ENCODE peak calls at places on chromosomes 6 and 20, in five cellular contexts. C is foreskin fibroblast, T is A549, Z is heart right ventricle, S is AG09309. E is an unnamed sample.

GRCh38 chr6:27293436-27294152 is 18.5 kb downstream of the POM121L2 start:
- DNase-seq in Z (no peak), C (peak; percentile 84), S (no peak), T (peak; percentile 72), E (peak; percentile 47)

GRCh38 chr20:32960849-32961731 is 43.1 kb downstream of the SUN5 start:
- DNase-seq in Z (no peak), C (no peak), S (no peak), T (no peak), E (no peak)

GRCh38 chr6:7042654-7043545 is 64.9 kb upstream of the RREB1 start:
- DNase-seq in S (no peak), Z (no peak), C (peak; percentile 20), T (no peak), E (no peak)

GRCh38 chr20:32163951-32164350 is 43.6 kb downstream of the PLAGL2 start:
- DNase-seq in C (no peak), Z (no peak), S (no peak), T (no peak), E (no peak)

GRCh38 chr20:62723351-62723750 is 14.7 kb downstream of the NTSR1 start:
- DNase-seq in Z (no peak), S (no peak), C (no peak), T (no peak), E (no peak)

GRCh38 chr6:37868447-37868825 is 48.9 kb downstream of the ZFAND3 start:
- DNase-seq in S (peak; percentile 54), T (no peak), C (no peak), Z (no peak), E (peak; percentile 82)

GRCh38 chr6:168162366-168162765 is 83.4 kb upstream of the FRMD1 start:
- DNase-seq in Z (no peak), C (no peak), S (no peak), T (no peak), E (no peak)

GRCh38 chr20:48638546-48638945 is 189.3 kb downstream of the PREX1 start:
- DNase-seq in Z (no peak), T (peak; percentile 18), S (no peak), C (peak; percentile 65), E (peak; percentile 44)

GRCh38 chr20:51337126-51337805 is 205.3 kb downstream of the NFATC2 start:
- DNase-seq in Z (no peak), S (no peak), C (no peak), T (no peak), E (no peak)

GRCh38 chr6:162053084-162053483 is 674.5 kb downstream of the PRKN start:
- DNase-seq in Z (no peak), C (no peak), S (no peak), T (no peak), E (no peak)

GRCh38 chr20:63098195-63098810 is 91.5 kb upstream of the BHLHE23 start:
- DNase-seq in C (no peak), T (no peak), S (no peak), Z (no peak), E (no peak)

GRCh38 chr6:125888989-125889656 is 67.4 kb upstream of the HINT3 start:
- DNase-seq in T (peak; percentile 61), Z (no peak), S (no peak), C (peak; percentile 44), E (peak; percentile 12)

GRCh38 chr6:113120214-113120576 is 737.0 kb upstream of the MARCKS start:
- DNase-seq in Z (no peak), T (peak; percentile 70), S (peak; percentile 99), C (peak; percentile 90), E (peak; percentile 98)

GRCh38 chr20:12823742-12824141 is 185.0 kb upstream of the SPTLC3 start:
- DNase-seq in Z (no peak), S (no peak), T (no peak), C (no peak), E (no peak)

GRCh38 chr6:51959744-51960383 is 127.5 kb downstream of the PKHD1 start:
- DNase-seq in C (peak; percentile 41), S (peak; percentile 13), T (peak; percentile 62), Z (peak; percentile 31), E (peak; percentile 59)

GRCh38 chr6:99186417-99186816 is 163.1 kb downstream of the FAXC start:
- DNase-seq in Z (no peak), C (no peak), T (no peak), S (no peak), E (no peak)

GRCh38 chr20:59148713-59149493 is 14.7 kb upstream of the ZNF831 start:
- DNase-seq in Z (no peak), S (no peak), C (no peak), T (no peak), E (no peak)

GRCh38 chr6:122736606-122737005 is 42.9 kb upstream of the FABP7 start:
- DNase-seq in S (no peak), Z (no peak), T (no peak), C (no peak), E (no peak)

GRCh38 chr6:17086469-17086868 is 15.4 kb upstream of the STMND1 start:
- DNase-seq in S (peak; percentile 49), C (peak; percentile 87), T (peak; percentile 66), Z (peak; percentile 64), E (peak; percentile 78)

GRCh38 chr6:27867051-27867940 is 44.9 kb downstream of the OR2B2 start:
- DNase-seq in T (peak; percentile 61), S (no peak), Z (peak; percentile 53), C (peak; percentile 93), E (peak; percentile 67)

GRCh38 chr20:63139369-63139768 is 76.6 kb downstream of the YTHDF1 start:
- DNase-seq in T (no peak), C (no peak), Z (no peak), S (no peak), E (no peak)

GRCh38 chr6:31204751-31205145 is 34.3 kb upstream of the POU5F1 start:
- DNase-seq in C (peak; percentile 19), Z (no peak), T (no peak), S (no peak), E (peak; percentile 28)

GRCh38 chr6:104344223-104344622 is 515.5 kb downstream of the HACE1 start:
- DNase-seq in Z (no peak), T (no peak), C (no peak), S (no peak), E (no peak)

GRCh38 chr20:23684261-23684660 is 4.6 kb downstream of the CST4 start:
- DNase-seq in T (no peak), C (no peak), Z (no peak), S (no peak), E (no peak)

GRCh38 chr6:162119349-162119748 is 608.2 kb downstream of the PRKN start:
- DNase-seq in C (peak; percentile 70), Z (peak; percentile 9), S (no peak), T (no peak), E (peak; percentile 59)

GRCh38 chr20:54140486-54140885 is 33.3 kb downstream of the CYP24A1 start:
- DNase-seq in S (no peak), T (no peak), C (no peak), Z (no peak), E (no peak)

GRCh38 chr6:31580807-31581437 is 1.3 kb downstream of the LTB start:
- DNase-seq in Z (peak; percentile 89), S (peak; percentile 20), T (peak; percentile 64), C (peak; percentile 91), E (peak; percentile 72)

GRCh38 chr6:137233561-137234504 is 14.6 kb upstream of the IFNGR1 start:
- DNase-seq in S (peak; percentile 88), T (peak; percentile 83), Z (peak; percentile 73), C (peak; percentile 87), E (peak; percentile 88)

GRCh38 chr6:30156262-30156599 is 4.8 kb downstream of the TRIM10 start:
- DNase-seq in C (peak; percentile 8), Z (peak; percentile 38), T (peak; percentile 71), S (no peak), E (peak; percentile 21)

DNA sequence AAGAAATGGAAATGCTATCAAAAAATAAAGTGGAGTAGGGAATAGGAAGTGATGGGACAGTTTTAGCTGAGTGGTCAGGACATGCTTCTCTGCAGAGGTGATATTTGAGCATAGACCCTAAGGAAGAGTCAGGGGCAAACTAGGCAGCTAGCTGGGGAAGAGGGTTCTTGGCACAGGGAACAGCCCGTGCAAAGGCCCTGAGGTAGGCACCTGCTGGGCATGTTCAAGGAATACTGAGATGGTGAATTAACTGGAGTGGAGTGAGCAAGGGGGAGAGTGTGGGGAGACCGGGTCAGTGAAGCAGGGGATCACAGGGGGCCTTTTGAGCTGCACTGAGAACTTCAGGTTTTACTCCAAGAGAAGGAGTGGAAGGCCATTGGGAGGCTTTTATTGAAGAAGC is 7.5 kb upstream of the SIRPA start:
- DNase-seq in C (no peak), Z (no peak), T (no peak), S (no peak), E (no peak)
- TF ChIP-seq CTCF in C (no peak), Z (no peak), T (no peak), S (no peak), E (no peak)

GRCh38 chr20:37401282-37401929 is 55.5 kb downstream of the SRC start:
- DNase-seq in C (no peak), T (no peak), Z (no peak), S (no peak), E (no peak)

GRCh38 chr20:37397076-37397953 is 51.4 kb downstream of the SRC start:
- DNase-seq in T (peak; percentile 72), S (no peak), C (peak; percentile 45), Z (no peak), E (no peak)

GRCh38 chr20:37396520-37397075 is 50.7 kb downstream of the SRC start:
- DNase-seq in Z (no peak), C (no peak), T (no peak), S (no peak), E (no peak)

GRCh38 chr20:37397954-37398749 is 52.2 kb downstream of the SRC start:
- DNase-seq in Z (no peak), C (no peak), T (no peak), S (no peak), E (no peak)

GRCh38 chr20:37398750-37399621 is 53.0 kb downstream of the SRC start:
- DNase-seq in S (no peak), T (peak; percentile 64), C (no peak), Z (no peak), E (no peak)
- TF ChIP-seq CTCF in S (no peak), T (no peak), C (no peak), Z (no peak), E (no peak)

GRCh38 chr20:46089338-46090094 is at the start of gene NCOA5:
- DNase-seq in Z (peak; percentile 97), T (peak; percentile 98), S (peak; percentile 87), C (peak; percentile 98), E (peak; percentile 98)
- TF ChIP-seq CTCF in Z (peak; percentile 56), T (peak; percentile 39), S (no peak), C (peak; percentile 4), E (no peak)

GRCh38 chr20:1722513-1723050 is 65.0 kb upstream of the SIRPG start:
- DNase-seq in T (no peak), Z (no peak), S (no peak), C (no peak), E (no peak)
- TF ChIP-seq CTCF in T (no peak), Z (no peak), S (no peak), C (no peak), E (no peak)

DNA sequence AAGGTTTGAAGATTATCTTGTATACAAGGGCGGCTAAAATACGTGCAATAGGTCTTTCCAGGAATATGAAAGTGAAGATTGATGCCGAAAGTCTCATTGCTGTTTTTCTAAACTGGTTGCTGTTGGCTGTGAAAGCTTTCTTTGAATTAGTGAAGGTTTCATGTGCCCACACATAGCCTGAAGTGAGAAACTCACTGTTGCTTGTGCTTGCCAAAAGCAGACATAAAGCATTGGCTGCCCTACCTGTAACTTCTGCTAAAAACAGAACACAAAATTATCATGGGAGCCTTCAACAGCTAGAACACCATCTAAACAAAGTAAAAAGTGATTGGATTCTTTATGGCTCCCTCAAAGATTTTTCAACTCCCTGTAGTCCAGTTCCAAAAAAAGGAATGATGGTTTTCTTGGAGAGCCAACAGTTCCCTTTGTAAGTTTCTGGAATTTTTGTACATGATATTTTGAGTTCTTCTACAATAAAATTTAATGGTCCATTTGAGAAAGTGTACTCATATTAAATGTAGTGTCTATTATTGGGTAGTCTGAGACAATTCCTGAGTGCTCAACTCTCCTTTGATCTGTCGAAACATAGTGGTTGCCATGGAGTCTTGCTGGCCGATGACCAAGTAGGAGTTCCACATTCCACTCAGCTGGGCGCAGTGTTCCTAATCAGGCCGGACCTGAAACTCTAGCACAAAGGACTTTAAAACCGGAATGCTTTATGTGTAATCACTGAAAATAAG is 68.5 kb downstream of the PLEKHG1 start:
- DNase-seq in T (peak; percentile 29), S (peak; percentile 59), C (peak; percentile 86), Z (peak; percentile 95), E (peak; percentile 82)
- TF ChIP-seq CTCF in T (no peak), S (no peak), C (no peak), Z (peak; percentile 52), E (peak; percentile 49)

E was measured in AG10803.